ENCODE peak calls at places on chromosomes 12 and 14, in ten cellular contexts. One of them, this sample, is unnamed.

GRCh38 chr12:110885152-110885840 is 35.1 kb downstream of the MYL2 start:
- DNase-seq in T-helper 17 cell: no peak
- DNase-seq in stimulated activated CD4-positive, alpha-beta T cell treated with anti-CD3 and anti-CD28 coated beads, Interleukin-1b, Interleukin-23, amount 100 ng/mL, for 24 hours: no peak
- DNase-seq in aorta: no peak
- DNase-seq in NCI-H510A: no peak
- DNase-seq in NCI-H748 treated with DMSO at 0.1 percent for 48 hours: no peak
- DNase-seq in brain microvascular endothelial cell: no peak
- DNase-seq in NCI-H1694 treated with DMSO at 0.1 percent for 48 hours: peak; percentile 56
- DNase-seq in cerebellum: no peak
- DNase-seq in anterior cingulate cortex: no peak
- DNase-seq in this sample: no peak

GRCh38 chr12:46547421-46548340 is 175.1 kb upstream of the SLC38A2 start:
- DNase-seq in T-helper 17 cell: no peak
- DNase-seq in stimulated activated CD4-positive, alpha-beta T cell treated with anti-CD3 and anti-CD28 coated beads, Interleukin-1b, Interleukin-23, amount 100 ng/mL, for 24 hours: no peak
- DNase-seq in aorta: no peak
- DNase-seq in NCI-H510A: no peak
- DNase-seq in NCI-H748 treated with DMSO at 0.1 percent for 48 hours: no peak
- DNase-seq in brain microvascular endothelial cell: no peak
- DNase-seq in NCI-H1694 treated with DMSO at 0.1 percent for 48 hours: no peak
- DNase-seq in cerebellum: no peak
- DNase-seq in anterior cingulate cortex: no peak
- DNase-seq in this sample: no peak

GRCh38 chr12:70982991-70983390 is 62.5 kb upstream of the PTPRR start:
- DNase-seq in T-helper 17 cell: no peak
- DNase-seq in stimulated activated CD4-positive, alpha-beta T cell treated with anti-CD3 and anti-CD28 coated beads, Interleukin-1b, Interleukin-23, amount 100 ng/mL, for 24 hours: no peak
- DNase-seq in aorta: no peak
- DNase-seq in NCI-H510A: no peak
- DNase-seq in NCI-H748 treated with DMSO at 0.1 percent for 48 hours: no peak
- DNase-seq in brain microvascular endothelial cell: no peak
- DNase-seq in NCI-H1694 treated with DMSO at 0.1 percent for 48 hours: no peak
- DNase-seq in cerebellum: no peak
- DNase-seq in anterior cingulate cortex: no peak
- DNase-seq in this sample: no peak

GRCh38 chr12:47080725-47081502 is 1.2 kb upstream of the AMIGO2 start:
- DNase-seq in T-helper 17 cell: peak; percentile 19
- DNase-seq in stimulated activated CD4-positive, alpha-beta T cell treated with anti-CD3 and anti-CD28 coated beads, Interleukin-1b, Interleukin-23, amount 100 ng/mL, for 24 hours: peak; percentile 59
- DNase-seq in aorta: peak; percentile 88
- DNase-seq in NCI-H510A: peak; percentile 29
- DNase-seq in NCI-H748 treated with DMSO at 0.1 percent for 48 hours: no peak
- DNase-seq in brain microvascular endothelial cell: peak; percentile 70
- DNase-seq in NCI-H1694 treated with DMSO at 0.1 percent for 48 hours: no peak
- DNase-seq in cerebellum: no peak
- DNase-seq in anterior cingulate cortex: no peak
- DNase-seq in this sample: peak; percentile 47

GRCh38 chr14:104090071-104090748 is 4.7 kb downstream of the ASPG start:
- DNase-seq in T-helper 17 cell: no peak
- DNase-seq in stimulated activated CD4-positive, alpha-beta T cell treated with anti-CD3 and anti-CD28 coated beads, Interleukin-1b, Interleukin-23, amount 100 ng/mL, for 24 hours: no peak
- DNase-seq in aorta: peak; percentile 73
- DNase-seq in NCI-H510A: no peak
- DNase-seq in NCI-H748 treated with DMSO at 0.1 percent for 48 hours: no peak
- DNase-seq in brain microvascular endothelial cell: no peak
- DNase-seq in NCI-H1694 treated with DMSO at 0.1 percent for 48 hours: no peak
- DNase-seq in cerebellum: no peak
- DNase-seq in anterior cingulate cortex: no peak
- DNase-seq in this sample: no peak

GRCh38 chr12:103586791-103587370 is at the start of gene STAB2:
- DNase-seq in T-helper 17 cell: no peak
- DNase-seq in stimulated activated CD4-positive, alpha-beta T cell treated with anti-CD3 and anti-CD28 coated beads, Interleukin-1b, Interleukin-23, amount 100 ng/mL, for 24 hours: no peak
- DNase-seq in aorta: no peak
- DNase-seq in NCI-H510A: no peak
- DNase-seq in NCI-H748 treated with DMSO at 0.1 percent for 48 hours: no peak
- DNase-seq in brain microvascular endothelial cell: no peak
- DNase-seq in NCI-H1694 treated with DMSO at 0.1 percent for 48 hours: no peak
- DNase-seq in cerebellum: no peak
- DNase-seq in anterior cingulate cortex: no peak
- DNase-seq in this sample: no peak

GRCh38 chr12:124609041-124609984 is 41.9 kb upstream of the NCOR2 start:
- DNase-seq in T-helper 17 cell: peak; percentile 78
- DNase-seq in stimulated activated CD4-positive, alpha-beta T cell treated with anti-CD3 and anti-CD28 coated beads, Interleukin-1b, Interleukin-23, amount 100 ng/mL, for 24 hours: peak; percentile 56
- DNase-seq in aorta: peak; percentile 85
- DNase-seq in NCI-H510A: peak; percentile 97
- DNase-seq in NCI-H748 treated with DMSO at 0.1 percent for 48 hours: peak; percentile 83
- DNase-seq in brain microvascular endothelial cell: no peak
- DNase-seq in NCI-H1694 treated with DMSO at 0.1 percent for 48 hours: peak; percentile 52
- DNase-seq in cerebellum: peak; percentile 31
- DNase-seq in anterior cingulate cortex: no peak
- DNase-seq in this sample: peak; percentile 90

GRCh38 chr12:1054103-1054838 is 63.2 kb downstream of the ERC1 start:
- DNase-seq in T-helper 17 cell: no peak
- DNase-seq in stimulated activated CD4-positive, alpha-beta T cell treated with anti-CD3 and anti-CD28 coated beads, Interleukin-1b, Interleukin-23, amount 100 ng/mL, for 24 hours: no peak
- DNase-seq in aorta: no peak
- DNase-seq in NCI-H510A: no peak
- DNase-seq in NCI-H748 treated with DMSO at 0.1 percent for 48 hours: no peak
- DNase-seq in brain microvascular endothelial cell: no peak
- DNase-seq in NCI-H1694 treated with DMSO at 0.1 percent for 48 hours: peak; percentile 47
- DNase-seq in cerebellum: peak; percentile 64
- DNase-seq in anterior cingulate cortex: no peak
- DNase-seq in this sample: no peak

GRCh38 chr12:70788774-70789173 is 131.8 kb downstream of the PTPRR start:
- DNase-seq in T-helper 17 cell: no peak
- DNase-seq in stimulated activated CD4-positive, alpha-beta T cell treated with anti-CD3 and anti-CD28 coated beads, Interleukin-1b, Interleukin-23, amount 100 ng/mL, for 24 hours: no peak
- DNase-seq in aorta: no peak
- DNase-seq in NCI-H510A: no peak
- DNase-seq in NCI-H748 treated with DMSO at 0.1 percent for 48 hours: no peak
- DNase-seq in brain microvascular endothelial cell: no peak
- DNase-seq in NCI-H1694 treated with DMSO at 0.1 percent for 48 hours: no peak
- DNase-seq in cerebellum: no peak
- DNase-seq in anterior cingulate cortex: no peak
- DNase-seq in this sample: no peak

GRCh38 chr12:108193922-108194321 is 64.8 kb downstream of the WSCD2 start:
- DNase-seq in T-helper 17 cell: no peak
- DNase-seq in stimulated activated CD4-positive, alpha-beta T cell treated with anti-CD3 and anti-CD28 coated beads, Interleukin-1b, Interleukin-23, amount 100 ng/mL, for 24 hours: no peak
- DNase-seq in aorta: no peak
- DNase-seq in NCI-H510A: no peak
- DNase-seq in NCI-H748 treated with DMSO at 0.1 percent for 48 hours: peak; percentile 23
- DNase-seq in brain microvascular endothelial cell: peak; percentile 5
- DNase-seq in NCI-H1694 treated with DMSO at 0.1 percent for 48 hours: peak; percentile 33
- DNase-seq in cerebellum: no peak
- DNase-seq in anterior cingulate cortex: no peak
- DNase-seq in this sample: no peak

GRCh38 chr12:22684526-22685118 is 59.7 kb downstream of the ETNK1 start:
- DNase-seq in T-helper 17 cell: no peak
- DNase-seq in stimulated activated CD4-positive, alpha-beta T cell treated with anti-CD3 and anti-CD28 coated beads, Interleukin-1b, Interleukin-23, amount 100 ng/mL, for 24 hours: no peak
- DNase-seq in aorta: no peak
- DNase-seq in NCI-H510A: no peak
- DNase-seq in NCI-H748 treated with DMSO at 0.1 percent for 48 hours: peak; percentile 6
- DNase-seq in brain microvascular endothelial cell: peak; percentile 19
- DNase-seq in NCI-H1694 treated with DMSO at 0.1 percent for 48 hours: peak; percentile 35
- DNase-seq in cerebellum: no peak
- DNase-seq in anterior cingulate cortex: no peak
- DNase-seq in this sample: peak; percentile 31

GRCh38 chr12:55972906-55973597 is 826 bp upstream of the RAB5B start:
- DNase-seq in T-helper 17 cell: no peak
- DNase-seq in stimulated activated CD4-positive, alpha-beta T cell treated with anti-CD3 and anti-CD28 coated beads, Interleukin-1b, Interleukin-23, amount 100 ng/mL, for 24 hours: no peak
- DNase-seq in aorta: no peak
- DNase-seq in NCI-H510A: no peak
- DNase-seq in NCI-H748 treated with DMSO at 0.1 percent for 48 hours: no peak
- DNase-seq in brain microvascular endothelial cell: peak; percentile 46
- DNase-seq in NCI-H1694 treated with DMSO at 0.1 percent for 48 hours: peak; percentile 38
- DNase-seq in cerebellum: no peak
- DNase-seq in anterior cingulate cortex: no peak
- DNase-seq in this sample: peak; percentile 30

GRCh38 chr14:81366259-81366658 is 33.9 kb downstream of the STON2 start:
- DNase-seq in T-helper 17 cell: no peak
- DNase-seq in stimulated activated CD4-positive, alpha-beta T cell treated with anti-CD3 and anti-CD28 coated beads, Interleukin-1b, Interleukin-23, amount 100 ng/mL, for 24 hours: no peak
- DNase-seq in aorta: no peak
- DNase-seq in NCI-H510A: no peak
- DNase-seq in NCI-H748 treated with DMSO at 0.1 percent for 48 hours: no peak
- DNase-seq in brain microvascular endothelial cell: no peak
- DNase-seq in NCI-H1694 treated with DMSO at 0.1 percent for 48 hours: no peak
- DNase-seq in cerebellum: no peak
- DNase-seq in anterior cingulate cortex: no peak
- DNase-seq in this sample: no peak

GRCh38 chr12:56518570-56518969 is 3.0 kb upstream of the RBMS2 start:
- DNase-seq in T-helper 17 cell: no peak
- DNase-seq in stimulated activated CD4-positive, alpha-beta T cell treated with anti-CD3 and anti-CD28 coated beads, Interleukin-1b, Interleukin-23, amount 100 ng/mL, for 24 hours: no peak
- DNase-seq in aorta: no peak
- DNase-seq in NCI-H510A: no peak
- DNase-seq in NCI-H748 treated with DMSO at 0.1 percent for 48 hours: no peak
- DNase-seq in brain microvascular endothelial cell: no peak
- DNase-seq in NCI-H1694 treated with DMSO at 0.1 percent for 48 hours: no peak
- DNase-seq in cerebellum: no peak
- DNase-seq in anterior cingulate cortex: no peak
- DNase-seq in this sample: no peak

GRCh38 chr12:7645395-7646177 is 20.1 kb downstream of the APOBEC1 start:
- DNase-seq in T-helper 17 cell: no peak
- DNase-seq in stimulated activated CD4-positive, alpha-beta T cell treated with anti-CD3 and anti-CD28 coated beads, Interleukin-1b, Interleukin-23, amount 100 ng/mL, for 24 hours: no peak
- DNase-seq in aorta: no peak
- DNase-seq in NCI-H510A: no peak
- DNase-seq in NCI-H748 treated with DMSO at 0.1 percent for 48 hours: no peak
- DNase-seq in brain microvascular endothelial cell: peak; percentile 42
- DNase-seq in NCI-H1694 treated with DMSO at 0.1 percent for 48 hours: no peak
- DNase-seq in cerebellum: peak; percentile 24
- DNase-seq in anterior cingulate cortex: no peak
- DNase-seq in this sample: peak; percentile 33

GRCh38 chr12:12757121-12757520 is 28.3 kb upstream of the APOLD1 start:
- DNase-seq in T-helper 17 cell: no peak
- DNase-seq in stimulated activated CD4-positive, alpha-beta T cell treated with anti-CD3 and anti-CD28 coated beads, Interleukin-1b, Interleukin-23, amount 100 ng/mL, for 24 hours: no peak
- DNase-seq in aorta: no peak
- DNase-seq in NCI-H510A: no peak
- DNase-seq in NCI-H748 treated with DMSO at 0.1 percent for 48 hours: no peak
- DNase-seq in brain microvascular endothelial cell: no peak
- DNase-seq in NCI-H1694 treated with DMSO at 0.1 percent for 48 hours: no peak
- DNase-seq in cerebellum: no peak
- DNase-seq in anterior cingulate cortex: no peak
- DNase-seq in this sample: no peak

GRCh38 chr12:79451988-79452387 is 238.8 kb downstream of the PAWR start:
- DNase-seq in T-helper 17 cell: no peak
- DNase-seq in stimulated activated CD4-positive, alpha-beta T cell treated with anti-CD3 and anti-CD28 coated beads, Interleukin-1b, Interleukin-23, amount 100 ng/mL, for 24 hours: no peak
- DNase-seq in aorta: no peak
- DNase-seq in NCI-H510A: no peak
- DNase-seq in NCI-H748 treated with DMSO at 0.1 percent for 48 hours: no peak
- DNase-seq in brain microvascular endothelial cell: peak; percentile 97
- DNase-seq in NCI-H1694 treated with DMSO at 0.1 percent for 48 hours: peak; percentile 87
- DNase-seq in cerebellum: peak; percentile 48
- DNase-seq in anterior cingulate cortex: no peak
- DNase-seq in this sample: no peak

GRCh38 chr14:23129759-23130316 is 10.8 kb upstream of the CEBPE start:
- DNase-seq in T-helper 17 cell: no peak
- DNase-seq in stimulated activated CD4-positive, alpha-beta T cell treated with anti-CD3 and anti-CD28 coated beads, Interleukin-1b, Interleukin-23, amount 100 ng/mL, for 24 hours: no peak
- DNase-seq in aorta: no peak
- DNase-seq in NCI-H510A: no peak
- DNase-seq in NCI-H748 treated with DMSO at 0.1 percent for 48 hours: no peak
- DNase-seq in brain microvascular endothelial cell: no peak
- DNase-seq in NCI-H1694 treated with DMSO at 0.1 percent for 48 hours: no peak
- DNase-seq in cerebellum: no peak
- DNase-seq in anterior cingulate cortex: no peak
- DNase-seq in this sample: no peak

GRCh38 chr12:115866909-115867525 is 410.5 kb downstream of the MED13L start:
- DNase-seq in T-helper 17 cell: no peak
- DNase-seq in stimulated activated CD4-positive, alpha-beta T cell treated with anti-CD3 and anti-CD28 coated beads, Interleukin-1b, Interleukin-23, amount 100 ng/mL, for 24 hours: no peak
- DNase-seq in aorta: no peak
- DNase-seq in NCI-H510A: peak; percentile 25
- DNase-seq in NCI-H748 treated with DMSO at 0.1 percent for 48 hours: no peak
- DNase-seq in brain microvascular endothelial cell: no peak
- DNase-seq in NCI-H1694 treated with DMSO at 0.1 percent for 48 hours: no peak
- DNase-seq in cerebellum: no peak
- DNase-seq in anterior cingulate cortex: no peak
- DNase-seq in this sample: no peak

GRCh38 chr14:85542623-85543022 is 12.7 kb downstream of the FLRT2 start:
- DNase-seq in T-helper 17 cell: no peak
- DNase-seq in stimulated activated CD4-positive, alpha-beta T cell treated with anti-CD3 and anti-CD28 coated beads, Interleukin-1b, Interleukin-23, amount 100 ng/mL, for 24 hours: no peak
- DNase-seq in aorta: no peak
- DNase-seq in NCI-H510A: no peak
- DNase-seq in NCI-H748 treated with DMSO at 0.1 percent for 48 hours: no peak
- DNase-seq in brain microvascular endothelial cell: no peak
- DNase-seq in NCI-H1694 treated with DMSO at 0.1 percent for 48 hours: no peak
- DNase-seq in cerebellum: no peak
- DNase-seq in anterior cingulate cortex: no peak
- DNase-seq in this sample: no peak

GRCh38 chr14:104361101-104361591 is 218.4 kb upstream of the C14orf180 start:
- DNase-seq in T-helper 17 cell: peak; percentile 5
- DNase-seq in stimulated activated CD4-positive, alpha-beta T cell treated with anti-CD3 and anti-CD28 coated beads, Interleukin-1b, Interleukin-23, amount 100 ng/mL, for 24 hours: no peak
- DNase-seq in aorta: peak; percentile 59
- DNase-seq in NCI-H510A: no peak
- DNase-seq in NCI-H748 treated with DMSO at 0.1 percent for 48 hours: no peak
- DNase-seq in brain microvascular endothelial cell: no peak
- DNase-seq in NCI-H1694 treated with DMSO at 0.1 percent for 48 hours: no peak
- DNase-seq in cerebellum: no peak
- DNase-seq in anterior cingulate cortex: no peak
- DNase-seq in this sample: no peak

GRCh38 chr12:24605916-24606315 is 343.0 kb downstream of the BCAT1 start:
- DNase-seq in T-helper 17 cell: no peak
- DNase-seq in stimulated activated CD4-positive, alpha-beta T cell treated with anti-CD3 and anti-CD28 coated beads, Interleukin-1b, Interleukin-23, amount 100 ng/mL, for 24 hours: no peak
- DNase-seq in aorta: no peak
- DNase-seq in NCI-H510A: no peak
- DNase-seq in NCI-H748 treated with DMSO at 0.1 percent for 48 hours: no peak
- DNase-seq in brain microvascular endothelial cell: no peak
- DNase-seq in NCI-H1694 treated with DMSO at 0.1 percent for 48 hours: no peak
- DNase-seq in cerebellum: no peak
- DNase-seq in anterior cingulate cortex: no peak
- DNase-seq in this sample: no peak

GRCh38 chr12:121673013-121673441 is 3.6 kb upstream of the MORN3 start:
- DNase-seq in T-helper 17 cell: no peak
- DNase-seq in stimulated activated CD4-positive, alpha-beta T cell treated with anti-CD3 and anti-CD28 coated beads, Interleukin-1b, Interleukin-23, amount 100 ng/mL, for 24 hours: no peak
- DNase-seq in aorta: no peak
- DNase-seq in NCI-H510A: peak; percentile 37
- DNase-seq in NCI-H748 treated with DMSO at 0.1 percent for 48 hours: no peak
- DNase-seq in brain microvascular endothelial cell: no peak
- DNase-seq in NCI-H1694 treated with DMSO at 0.1 percent for 48 hours: no peak
- DNase-seq in cerebellum: peak; percentile 26
- DNase-seq in anterior cingulate cortex: no peak
- DNase-seq in this sample: no peak

GRCh38 chr14:70658899-70659298 is 17.2 kb downstream of the TTC9 start:
- DNase-seq in T-helper 17 cell: no peak
- DNase-seq in stimulated activated CD4-positive, alpha-beta T cell treated with anti-CD3 and anti-CD28 coated beads, Interleukin-1b, Interleukin-23, amount 100 ng/mL, for 24 hours: no peak
- DNase-seq in aorta: no peak
- DNase-seq in NCI-H510A: no peak
- DNase-seq in NCI-H748 treated with DMSO at 0.1 percent for 48 hours: no peak
- DNase-seq in brain microvascular endothelial cell: no peak
- DNase-seq in NCI-H1694 treated with DMSO at 0.1 percent for 48 hours: no peak
- DNase-seq in cerebellum: no peak
- DNase-seq in anterior cingulate cortex: no peak
- DNase-seq in this sample: peak; percentile 73

GRCh38 chr12:98574110-98574509 is 19.4 kb upstream of the SLC25A3 start:
- DNase-seq in T-helper 17 cell: no peak
- DNase-seq in stimulated activated CD4-positive, alpha-beta T cell treated with anti-CD3 and anti-CD28 coated beads, Interleukin-1b, Interleukin-23, amount 100 ng/mL, for 24 hours: no peak
- DNase-seq in aorta: no peak
- DNase-seq in NCI-H510A: no peak
- DNase-seq in NCI-H748 treated with DMSO at 0.1 percent for 48 hours: no peak
- DNase-seq in brain microvascular endothelial cell: no peak
- DNase-seq in NCI-H1694 treated with DMSO at 0.1 percent for 48 hours: no peak
- DNase-seq in cerebellum: no peak
- DNase-seq in anterior cingulate cortex: no peak
- DNase-seq in this sample: no peak

GRCh38 chr14:83071888-83072501 is 1538.3 kb upstream of the SEL1L start:
- DNase-seq in T-helper 17 cell: no peak
- DNase-seq in stimulated activated CD4-positive, alpha-beta T cell treated with anti-CD3 and anti-CD28 coated beads, Interleukin-1b, Interleukin-23, amount 100 ng/mL, for 24 hours: no peak
- DNase-seq in aorta: no peak
- DNase-seq in NCI-H510A: no peak
- DNase-seq in NCI-H748 treated with DMSO at 0.1 percent for 48 hours: no peak
- DNase-seq in brain microvascular endothelial cell: no peak
- DNase-seq in NCI-H1694 treated with DMSO at 0.1 percent for 48 hours: peak; percentile 43
- DNase-seq in cerebellum: no peak
- DNase-seq in anterior cingulate cortex: no peak
- DNase-seq in this sample: no peak

GRCh38 chr14:85934123-85934885 is 404.4 kb downstream of the FLRT2 start:
- DNase-seq in T-helper 17 cell: peak; percentile 47
- DNase-seq in stimulated activated CD4-positive, alpha-beta T cell treated with anti-CD3 and anti-CD28 coated beads, Interleukin-1b, Interleukin-23, amount 100 ng/mL, for 24 hours: peak; percentile 12
- DNase-seq in aorta: no peak
- DNase-seq in NCI-H510A: no peak
- DNase-seq in NCI-H748 treated with DMSO at 0.1 percent for 48 hours: peak; percentile 41
- DNase-seq in brain microvascular endothelial cell: no peak
- DNase-seq in NCI-H1694 treated with DMSO at 0.1 percent for 48 hours: no peak
- DNase-seq in cerebellum: no peak
- DNase-seq in anterior cingulate cortex: no peak
- DNase-seq in this sample: peak; percentile 41

GRCh38 chr14:99604766-99605298 is 825 bp upstream of the CCDC85C start:
- DNase-seq in T-helper 17 cell: peak; percentile 35
- DNase-seq in stimulated activated CD4-positive, alpha-beta T cell treated with anti-CD3 and anti-CD28 coated beads, Interleukin-1b, Interleukin-23, amount 100 ng/mL, for 24 hours: no peak
- DNase-seq in aorta: no peak
- DNase-seq in NCI-H510A: no peak
- DNase-seq in NCI-H748 treated with DMSO at 0.1 percent for 48 hours: peak; percentile 68
- DNase-seq in brain microvascular endothelial cell: no peak
- DNase-seq in NCI-H1694 treated with DMSO at 0.1 percent for 48 hours: no peak
- DNase-seq in cerebellum: no peak
- DNase-seq in anterior cingulate cortex: no peak
- DNase-seq in this sample: no peak

This sample was measured in HL-60.